ENCODE peak calls at places on chromosomes 7 and 10, in four cellular contexts. B, U, J and D are unnamed samples.

GRCh38 chr7:150446288-150446938 is 4.0 kb upstream of the GIMAP8 start:
- DNase-seq in B (no peak), U (no peak), J (no peak), D (no peak)

GRCh38 chr10:124290095-124290795 is 128.5 kb downstream of the OAT start:
- DNase-seq in B (peak), U (peak), J (peak), D (no peak)

GRCh38 chr7:114255404-114255841 is 159.2 kb upstream of the FOXP2 start:
- DNase-seq in B (no peak), U (no peak), J (no peak), D (no peak)

GRCh38 chr10:124670849-124671248 is 73.3 kb downstream of the FAM53B start:
- DNase-seq in B (no peak), U (no peak), J (no peak), D (no peak)

GRCh38 chr10:80486785-80487421 is 32.8 kb downstream of the TSPAN14 start:
- DNase-seq in B (no peak), U (no peak), J (no peak), D (no peak)

GRCh38 chr7:66668112-66668511 is 39.4 kb downstream of the KCTD7 start:
- DNase-seq in B (no peak), U (no peak), J (no peak), D (no peak)

GRCh38 chr7:77685219-77685618 is 11.0 kb upstream of the RSBN1L start:
- DNase-seq in B (no peak), U (no peak), J (no peak), D (no peak)

GRCh38 chr7:46909601-46910051 is 672.3 kb downstream of the TNS3 start:
- DNase-seq in B (no peak), U (no peak), J (no peak), D (no peak)

GRCh38 chr7:141864765-141865447 is 23.6 kb upstream of the PRSS37 start:
- DNase-seq in B (no peak), U (no peak), J (no peak), D (no peak)

GRCh38 chr10:22369433-22370072 is 24.3 kb downstream of the SPAG6 start:
- DNase-seq in B (no peak), U (no peak), J (no peak), D (no peak)

GRCh38 chr10:53469383-53469782 is 696.8 kb upstream of the MBL2 start:
- DNase-seq in B (no peak), U (no peak), J (no peak), D (no peak)

GRCh38 chr7:101913247-101913721 is 95.9 kb downstream of the CUX1 start:
- DNase-seq in B (no peak), U (no peak), J (no peak), D (no peak)

GRCh38 chr7:27148031-27148775 is 629 bp upstream of the HOXA6 start:
- DNase-seq in B (peak), U (no peak), J (no peak), D (no peak)

GRCh38 chr10:78316451-78316931 is 282.8 kb downstream of the RPS24 start:
- DNase-seq in B (peak), U (peak), J (no peak), D (no peak)

GRCh38 chr7:132387596-132387995 is 188.7 kb downstream of the PLXNA4 start:
- DNase-seq in B (no peak), U (no peak), J (no peak), D (no peak)

GRCh38 chr10:132627736-132628512 is 90.3 kb downstream of the INPP5A start:
- DNase-seq in B (peak), U (peak), J (peak), D (peak)

GRCh38 chr10:129896231-129897150 is 67.6 kb downstream of the EBF3 start:
- DNase-seq in B (no peak), U (peak), J (no peak), D (no peak)

GRCh38 chr7:87154569-87154968 is 2.3 kb downstream of the DMTF1 start:
- DNase-seq in B (no peak), U (no peak), J (no peak), D (no peak)

GRCh38 chr7:87154166-87154565 is 1.9 kb downstream of the DMTF1 start:
- DNase-seq in B (no peak), U (no peak), J (no peak), D (no peak)

GRCh38 chr7:87151701-87152111 is 547 bp upstream of the DMTF1 start:
- DNase-seq in B (no peak), U (no peak), J (no peak), D (no peak)

GRCh38 chr7:87152112-87152896 is at the start of gene DMTF1:
- DNase-seq in B (peak), U (peak), J (peak), D (peak)

DNA sequence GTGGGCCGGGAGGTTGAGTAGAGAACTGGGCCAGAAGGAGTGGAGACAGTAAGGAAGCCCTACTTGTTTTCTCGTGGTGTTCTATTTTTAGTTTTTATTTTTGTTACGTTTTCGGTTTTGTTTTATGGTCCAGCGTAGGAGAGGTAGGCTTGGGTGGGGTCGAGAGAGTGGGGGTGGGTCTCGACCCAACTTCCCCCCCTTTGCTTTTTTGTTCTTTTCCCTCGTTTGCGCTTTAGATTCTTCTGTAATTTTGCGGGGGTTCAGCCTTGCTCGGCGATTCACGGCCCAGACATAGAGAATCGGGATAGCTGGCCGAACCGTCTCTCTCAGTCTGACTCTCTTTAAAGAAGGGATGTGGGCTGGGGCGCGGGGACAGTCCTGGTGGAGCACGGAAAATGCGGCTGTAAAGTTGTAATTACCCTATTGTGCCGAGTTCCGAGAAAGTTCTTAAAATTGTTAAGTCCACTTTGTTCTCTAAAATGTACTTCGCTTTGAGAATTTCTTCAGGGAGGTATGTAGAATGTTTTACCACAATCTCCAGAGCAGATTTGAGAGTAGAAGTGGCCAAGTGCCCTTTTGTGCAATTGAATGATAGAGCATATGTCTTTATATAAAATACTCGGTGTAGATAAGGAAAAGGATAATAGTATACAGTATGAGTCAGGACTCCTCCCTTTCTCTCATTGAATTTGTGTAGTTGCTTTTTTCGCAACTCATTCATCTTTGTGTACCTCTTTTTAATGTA is 816 bp downstream of the DMTF1 start:
- DNase-seq in B (peak), U (peak), J (no peak), D (peak)
- TF ChIP-seq POLR2A in B (peak), U (no peak), J (no peak), D (peak)

DNA sequence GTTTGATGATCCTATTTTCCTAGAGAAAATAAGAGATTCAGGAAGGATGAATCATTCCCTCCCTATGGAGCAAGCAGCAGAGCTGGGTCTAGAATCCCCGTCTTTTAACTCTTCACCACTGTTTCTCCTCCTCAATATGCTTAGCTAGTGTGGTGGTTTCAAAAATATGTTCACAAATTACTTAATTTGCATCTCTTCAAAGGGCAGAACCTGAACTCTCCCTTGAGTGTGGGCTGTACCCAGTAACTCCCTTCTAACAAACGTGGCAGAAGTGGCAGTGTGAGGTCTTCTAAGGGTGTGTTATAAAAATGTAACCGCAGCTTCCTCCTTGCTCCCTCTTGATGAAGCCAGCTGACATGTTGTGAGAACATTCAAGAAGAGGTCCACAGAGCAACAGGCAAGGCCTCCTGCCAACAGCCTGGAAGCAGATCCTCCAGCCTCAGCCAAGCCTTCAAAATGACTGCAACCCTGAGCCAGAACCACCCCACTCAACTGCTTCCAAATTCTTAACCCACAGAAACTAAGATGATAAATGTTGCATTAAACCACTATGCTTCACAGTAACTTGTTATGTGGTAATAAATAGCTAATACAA is 36.6 kb downstream of the SRPK2 start:
- DNase-seq in B (peak), U (peak), J (no peak), D (peak)
- TF ChIP-seq POLR2A in B (no peak), U (no peak), J (no peak), D (no peak)

GRCh38 chr10:44965104-44965503 is 5.5 kb downstream of the RASSF4 start:
- DNase-seq in B (no peak), U (no peak), J (no peak), D (no peak)

GRCh38 chr10:44963772-44964633 is 4.4 kb downstream of the RASSF4 start:
- DNase-seq in B (peak), U (peak), J (no peak), D (no peak)

GRCh38 chr10:44966129-44966815 is 6.7 kb downstream of the RASSF4 start:
- DNase-seq in B (no peak), U (no peak), J (no peak), D (no peak)

GRCh38 chr10:44966816-44967509 is 7.4 kb downstream of the RASSF4 start:
- DNase-seq in B (no peak), U (no peak), J (no peak), D (no peak)

GRCh38 chr10:44965651-44966097 is 6.1 kb downstream of the RASSF4 start:
- DNase-seq in B (no peak), U (no peak), J (no peak), D (no peak)
- TF ChIP-seq POLR2A in B (no peak), U (no peak), J (no peak), D (no peak)

DNA sequence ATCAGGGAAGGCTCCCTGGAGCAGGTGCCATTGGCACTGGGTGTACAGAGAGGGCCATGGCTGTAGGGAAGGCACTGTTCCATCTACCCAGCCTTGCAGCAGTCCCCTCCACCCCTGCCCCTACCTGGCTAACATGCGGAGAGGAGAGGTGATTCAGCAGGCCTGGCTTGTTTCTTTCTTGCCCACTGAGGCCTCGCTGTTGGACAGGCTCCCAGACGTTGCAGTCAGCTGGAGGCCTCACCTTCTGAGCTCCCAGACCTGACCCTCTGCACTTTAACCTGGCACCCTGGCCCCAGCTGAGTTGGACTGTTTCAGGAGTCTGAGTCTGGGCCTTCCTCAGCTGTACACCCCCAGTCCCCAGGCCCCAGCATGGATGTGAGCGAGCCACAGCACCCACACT is 34.9 kb downstream of the UNC5B start:
- DNase-seq in B (no peak), U (peak), J (no peak), D (no peak)
- TF ChIP-seq POLR2A in B (no peak), U (no peak), J (no peak), D (no peak)

DNA sequence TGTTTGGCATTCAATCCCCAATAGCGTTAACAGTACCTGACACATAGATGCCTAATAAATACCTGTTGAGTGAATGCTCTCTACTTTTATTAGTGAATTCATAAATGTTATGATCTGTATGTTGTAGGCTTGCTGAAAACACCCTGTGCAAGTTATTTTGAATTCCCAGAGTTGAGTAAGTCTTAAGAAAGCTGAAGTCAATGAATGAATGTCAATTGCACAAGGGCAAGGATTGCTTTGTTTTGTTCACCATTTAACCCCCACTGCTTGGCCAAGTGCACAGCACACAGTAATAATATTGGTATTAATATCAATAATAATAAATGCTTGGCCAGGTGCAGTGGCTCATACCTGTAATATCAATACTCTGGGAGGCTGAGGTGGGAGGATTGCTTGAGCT is 10.2 kb downstream of the CPA1 start:
- DNase-seq in B (no peak), U (no peak), J (no peak), D (no peak)
- TF ChIP-seq POLR2A in B (no peak), U (no peak), J (no peak), D (no peak)

DNA sequence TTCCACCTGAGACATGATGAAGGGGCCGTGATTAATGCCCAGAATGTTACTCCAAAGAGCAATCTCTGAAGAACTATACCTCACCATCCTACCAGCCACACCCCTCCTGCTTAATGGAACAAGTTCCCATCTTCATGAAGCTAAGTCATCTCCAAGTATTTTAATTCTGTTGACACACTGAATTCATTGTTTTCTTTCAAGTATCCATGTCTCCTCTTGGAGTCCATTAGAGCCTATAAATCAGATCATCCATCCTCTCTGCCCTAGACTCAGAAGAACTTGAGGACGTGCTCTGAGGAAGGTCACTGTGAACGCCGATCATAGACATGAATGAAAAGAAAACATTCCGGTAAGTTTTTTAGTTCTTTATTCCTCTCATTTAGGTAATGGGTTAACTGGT is 126.8 kb downstream of the RSU1 start:
- DNase-seq in B (no peak), U (no peak), J (no peak), D (no peak)
- TF ChIP-seq POLR2A in B (no peak), U (no peak), J (no peak), D (no peak)

GRCh38 chr7:96321670-96322372 is at the start of gene SLC25A13:
- DNase-seq in B (peak), U (peak), J (peak), D (peak)
- TF ChIP-seq POLR2A in B (peak), U (no peak), J (peak), D (peak)